ENCODE peak calls at places on chromosomes 12 and 14, in four cellular contexts. I, P, L and A are unnamed samples.

GRCh38 chr12:86249856-86250255 is 6.3 kb downstream of the MGAT4C start:
- DNase-seq in I (no peak), P (no peak), L (no peak), A (no peak)

GRCh38 chr12:113208041-113208934 is 13.0 kb upstream of the TPCN1 start:
- DNase-seq in I (no peak), P (no peak), L (peak), A (no peak)

GRCh38 chr12:105289114-105289904 is 41.2 kb upstream of the C12orf75 start:
- DNase-seq in I (no peak), P (peak), L (no peak), A (no peak)

GRCh38 chr12:116186482-116187157 is 90.9 kb downstream of the MED13L start:
- DNase-seq in I (no peak), P (peak), L (no peak), A (no peak)

GRCh38 chr12:116916122-116916521 is 5.4 kb downstream of the FBXW8 start:
- DNase-seq in I (no peak), P (peak), L (no peak), A (no peak)

GRCh38 chr14:74952195-74952665 is 3.2 kb downstream of the PGF start:
- DNase-seq in I (no peak), P (no peak), L (no peak), A (no peak)

GRCh38 chr12:81888341-81888740 is 129.2 kb upstream of the PPFIA2 start:
- DNase-seq in I (no peak), P (no peak), L (no peak), A (no peak)

GRCh38 chr14:24483604-24484252 is 24.3 kb downstream of the CMA1 start:
- DNase-seq in I (no peak), P (no peak), L (no peak), A (no peak)

GRCh38 chr14:104688755-104689619 is at the start of gene INF2:
- DNase-seq in I (peak), P (peak), L (peak), A (peak)

GRCh38 chr14:21313512-21313911 is 33.6 kb downstream of the RPGRIP1 start:
- DNase-seq in I (no peak), P (no peak), L (no peak), A (no peak)

GRCh38 chr14:93136009-93136408 is 20.3 kb upstream of the ITPK1 start:
- DNase-seq in I (no peak), P (no peak), L (no peak), A (no peak)

GRCh38 chr14:78725086-78725485 is 554.9 kb downstream of the NRXN3 start:
- DNase-seq in I (no peak), P (no peak), L (no peak), A (peak)

GRCh38 chr12:76060111-76060510 is 24.4 kb downstream of the NAP1L1 start:
- DNase-seq in I (no peak), P (no peak), L (no peak), A (no peak)

GRCh38 chr12:52607314-52607713 is 6.1 kb upstream of the KRT72 start:
- DNase-seq in I (no peak), P (no peak), L (no peak), A (no peak)

GRCh38 chr12:52611080-52611468 is 7.3 kb downstream of the KRT73 start:
- DNase-seq in I (no peak), P (no peak), L (no peak), A (no peak)

GRCh38 chr12:52608161-52608560 is 6.9 kb upstream of the KRT72 start:
- DNase-seq in I (no peak), P (no peak), L (no peak), A (no peak)

GRCh38 chr12:52606581-52607241 is 5.4 kb upstream of the KRT72 start:
- DNase-seq in I (no peak), P (no peak), L (no peak), A (no peak)

DNA sequence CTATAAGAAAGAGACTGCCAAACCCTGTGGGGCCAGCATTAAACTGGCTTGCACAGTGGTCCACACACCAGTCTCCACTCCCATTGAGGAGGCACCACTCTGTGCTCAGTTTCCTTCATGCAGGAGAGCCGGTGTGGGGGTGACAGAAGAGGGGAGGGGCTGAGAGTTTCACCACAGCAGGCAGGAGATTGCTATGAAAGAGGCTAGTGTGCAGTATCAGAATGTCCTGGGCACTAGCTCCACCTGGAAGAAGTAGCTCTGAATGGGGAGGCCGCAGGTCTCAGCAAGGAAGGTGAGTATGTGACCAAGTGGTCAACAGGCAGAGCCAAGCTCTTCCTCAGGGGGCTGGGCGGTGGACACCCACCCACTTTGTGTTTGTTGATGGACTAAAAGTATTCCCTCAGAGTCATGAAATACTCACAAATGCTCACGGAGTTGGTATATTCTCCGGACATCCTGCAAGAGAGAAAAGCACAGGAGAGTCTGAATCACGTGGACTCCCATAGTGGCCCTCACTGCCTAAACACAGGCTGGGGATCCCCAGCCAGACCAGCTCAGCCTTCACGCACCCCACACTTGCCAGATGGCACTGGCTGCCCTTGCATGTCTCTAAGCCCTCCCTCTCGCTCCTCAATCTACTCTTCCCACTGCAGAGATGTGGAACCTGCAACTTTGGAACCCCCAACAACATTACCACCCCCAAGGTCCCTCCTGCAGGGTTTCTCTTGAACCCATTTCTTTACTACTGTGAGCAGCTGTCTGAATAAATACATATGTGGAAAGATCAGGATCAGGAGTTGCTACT is 7.8 kb upstream of the KRT72 start:
- DNase-seq in I (no peak), P (no peak), L (no peak), A (no peak)
- TF ChIP-seq FOXJ3 in I (no peak), P (no peak), L (no peak), A (no peak)

GRCh38 chr12:80422549-80422948 is 21.5 kb upstream of the PTPRQ start:
- DNase-seq in I (no peak), P (no peak), L (no peak), A (no peak)
- TF ChIP-seq FOXJ3 in I (no peak), P (no peak), L (no peak), A (no peak)

DNA sequence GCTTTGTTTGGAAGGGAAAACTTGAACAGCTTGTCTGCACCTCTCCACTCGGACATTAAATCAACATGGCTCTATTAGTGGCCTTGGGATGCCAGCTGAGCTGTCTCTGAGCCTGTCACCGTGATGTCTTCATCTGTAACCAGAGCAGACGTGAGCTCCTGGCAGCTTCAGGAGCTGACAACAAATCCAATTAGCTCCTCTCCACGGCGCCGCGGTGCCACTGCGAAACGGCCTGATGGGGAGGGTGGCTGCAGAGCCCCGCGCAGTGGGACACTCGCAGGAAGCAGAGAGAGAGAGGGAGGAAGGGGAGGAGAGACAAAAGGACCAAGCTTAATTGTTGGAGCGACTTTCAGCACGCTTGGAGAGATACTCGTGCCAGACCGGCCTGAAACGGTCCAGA is 112.3 kb downstream of the PAPOLA start:
- DNase-seq in I (no peak), P (no peak), L (no peak), A (peak)
- TF ChIP-seq FOXJ3 in I (no peak), P (no peak), L (no peak), A (no peak)

GRCh38 chr12:108833355-108833733 is 24.0 kb downstream of the SSH1 start:
- DNase-seq in I (no peak), P (no peak), L (no peak), A (no peak)
- TF ChIP-seq FOXJ3 in I (no peak), P (no peak), L (no peak), A (no peak)

GRCh38 chr12:122837306-122838265 is 2.3 kb downstream of the HIP1R start:
- DNase-seq in I (no peak), P (peak), L (peak), A (no peak)
- TF ChIP-seq FOXJ3 in I (no peak), P (no peak), L (no peak), A (no peak)

GRCh38 chr12:905273-906076 is 44.0 kb downstream of the RAD52 start:
- DNase-seq in I (no peak), P (no peak), L (no peak), A (no peak)
- TF ChIP-seq FOXJ3 in I (no peak), P (no peak), L (no peak), A (no peak)

GRCh38 chr12:128920468-128920867 is 67.2 kb downstream of the GLT1D1 start:
- DNase-seq in I (no peak), P (no peak), L (no peak), A (no peak)
- TF ChIP-seq FOXJ3 in I (no peak), P (no peak), L (no peak), A (no peak)

DNA sequence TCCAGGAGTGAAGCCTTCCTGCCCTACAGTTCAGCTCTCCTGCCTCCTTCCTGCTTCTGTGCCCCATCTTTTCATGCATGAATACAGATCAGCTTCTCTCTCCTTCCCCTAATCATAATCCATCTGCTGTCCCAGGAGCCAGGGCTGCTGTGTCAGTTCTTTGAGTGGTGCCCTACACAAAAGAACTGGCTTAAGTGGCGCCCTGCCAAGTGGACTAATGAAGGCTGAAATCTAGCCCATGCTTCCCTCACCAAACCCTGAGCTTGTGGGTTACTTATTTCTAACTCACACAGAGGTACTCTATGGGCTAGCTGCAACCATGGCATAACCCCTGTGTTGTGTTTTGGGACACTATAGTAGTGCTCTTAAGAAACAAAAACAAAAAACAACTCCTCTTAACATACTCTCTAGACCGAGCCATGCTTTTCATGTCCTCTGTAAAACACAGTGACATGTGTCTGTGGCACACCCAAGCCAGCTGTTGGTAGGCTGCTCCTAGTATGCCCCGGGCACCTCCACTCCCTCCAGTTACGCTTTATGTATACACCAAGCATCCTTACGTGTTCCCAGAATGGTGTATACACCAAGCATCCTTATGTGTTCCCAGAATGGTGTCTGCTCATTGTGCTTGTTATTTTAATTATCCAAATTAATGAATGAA is 19.3 kb upstream of the ETV6 start:
- DNase-seq in I (no peak), P (no peak), L (no peak), A (peak)
- TF ChIP-seq FOXJ3 in I (no peak), P (no peak), L (no peak), A (no peak)